ENCODE peak calls at places on chromosomes 5 and 9, in eight cellular contexts. L, K, U, R, H, B, O and S are unnamed samples.

GRCh38 chr5:140801494-140801841 is 611 bp downstream of the PCDHA3 start:
- DNase-seq in L (no peak), K (no peak), U (no peak), R (no peak), H (no peak), B (no peak), O (no peak), S (peak)

GRCh38 chr9:137162505-137163100 is 7.2 kb downstream of the LRRC26 start:
- DNase-seq in L (no peak), K (no peak), U (no peak), R (no peak), H (no peak), B (no peak), O (no peak), S (no peak)

GRCh38 chr9:81108391-81108790 is 581.0 kb downstream of the TLE1 start:
- DNase-seq in L (peak), K (no peak), U (no peak), R (no peak), H (no peak), B (no peak), O (peak), S (no peak)

GRCh38 chr5:103327893-103328292 is 69.3 kb downstream of the MACIR start:
- DNase-seq in L (no peak), K (no peak), U (no peak), R (no peak), H (no peak), B (no peak), O (no peak), S (no peak)

GRCh38 chr5:65802820-65803219 is 80.8 kb downstream of the NLN start:
- DNase-seq in L (no peak), K (no peak), U (no peak), R (no peak), H (no peak), B (no peak), O (no peak), S (no peak)

GRCh38 chr9:18720691-18721090 is 246.7 kb downstream of the ADAMTSL1 start:
- DNase-seq in L (peak), K (no peak), U (no peak), R (no peak), H (no peak), B (no peak), O (peak), S (no peak)

GRCh38 chr9:87516931-87517300 is 19.2 kb downstream of the DAPK1 start:
- DNase-seq in L (no peak), K (no peak), U (no peak), R (peak), H (no peak), B (no peak), O (no peak), S (no peak)

GRCh38 chr9:93133641-93134017 is 422 bp downstream of the NINJ1 start:
- DNase-seq in L (peak), K (peak), U (peak), R (peak), H (peak), B (peak), O (peak), S (peak)

GRCh38 chr9:35682520-35682919 is 7.2 kb downstream of the TPM2 start:
- DNase-seq in L (no peak), K (no peak), U (no peak), R (no peak), H (no peak), B (no peak), O (no peak), S (no peak)

GRCh38 chr5:134846641-134846960 is 833 bp downstream of the C5orf24 start:
- DNase-seq in L (no peak), K (no peak), U (no peak), R (no peak), H (no peak), B (no peak), O (peak), S (no peak)

GRCh38 chr5:99033014-99033931 is 104.5 kb upstream of the CHD1 start:
- DNase-seq in L (peak), K (no peak), U (no peak), R (no peak), H (no peak), B (no peak), O (no peak), S (no peak)

GRCh38 chr9:136199391-136200288 is 5.3 kb downstream of the LHX3 start:
- DNase-seq in L (no peak), K (no peak), U (no peak), R (no peak), H (no peak), B (no peak), O (no peak), S (no peak)

GRCh38 chr9:18688581-18688980 is 214.6 kb downstream of the ADAMTSL1 start:
- DNase-seq in L (peak), K (no peak), U (no peak), R (no peak), H (no peak), B (no peak), O (peak), S (no peak)

GRCh38 chr9:135570456-135570855 is 8.9 kb downstream of the PAEP start:
- DNase-seq in L (no peak), K (no peak), U (no peak), R (no peak), H (no peak), B (no peak), O (no peak), S (no peak)